ENCODE peak calls at places on chromosomes 12 and 14, in six cellular contexts. G is CD8-positive, alpha-beta memory T cell; M is HFFc6; R is astrocyte of the spinal cord; C is suprapubic skin; X is right atrium auricular region. H is an unnamed sample.

GRCh38 chr12:118140825-118141224 is 4.9 kb downstream of the PEBP1 start:
- DNase-seq in C (no peak), M (no peak), G (no peak), X (no peak), R (no peak), H (no peak)

GRCh38 chr14:104105071-104105821 is 19.7 kb downstream of the ASPG start:
- DNase-seq in M (no peak), C (peak; percentile 74), G (no peak), X (no peak), R (no peak), H (no peak)

GRCh38 chr14:29788093-29788492 is 139.6 kb downstream of the PRKD1 start:
- DNase-seq in M (no peak), C (no peak), R (no peak), X (no peak), G (no peak), H (no peak)

GRCh38 chr12:122022393-122023338 is 982 bp downstream of the BCL7A start:
- DNase-seq in G (no peak), C (no peak), M (no peak), R (peak; percentile 29), X (no peak), H (peak; percentile 10)

GRCh38 chr12:65879878-65880277 is 55.6 kb downstream of the HMGA2 start:
- DNase-seq in G (no peak), C (no peak), X (no peak), R (peak; percentile 94), M (peak; percentile 95), H (no peak)

GRCh38 chr12:100251917-100252316 is 15.0 kb downstream of the DEPDC4 start:
- DNase-seq in R (no peak), M (no peak), C (no peak), X (no peak), G (no peak), H (no peak)

GRCh38 chr12:52247622-52248540 is 14.8 kb downstream of the KRT7 start:
- DNase-seq in M (no peak), X (no peak), C (no peak), R (no peak), G (no peak), H (no peak)

GRCh38 chr14:94447206-94447605 is 5.4 kb downstream of the SERPINA11 start:
- DNase-seq in R (no peak), M (no peak), C (no peak), G (no peak), X (no peak), H (no peak)

GRCh38 chr14:23629204-23629603 is 7.0 kb upstream of the DHRS2 start:
- DNase-seq in M (no peak), R (no peak), C (no peak), G (no peak), X (no peak), H (no peak)

H was measured in T-helper 9 cell.